ENCODE peak calls at places on chromosomes 4 and X, in nine cellular contexts. A is ovary, N is cardiac muscle cell, I is GM12865, X is omental fat pad, B is AG04450, E is GM23338, U is MM.1S, M is lower lobe of right lung. L is an unnamed sample.

GRCh38 chr4:2630556-2631273 is 94.3 kb downstream of the FAM193A start:
- DNase-seq in E (peak; percentile 35), X (no peak), A (no peak), U (no peak), M (peak; percentile 24), I (peak; percentile 16), B (no peak), N (no peak), L (no peak)

GRCh38 chr4:149549911-149550310 is 265.7 kb downstream of the IQCM start:
- DNase-seq in E (peak; percentile 67), B (no peak), I (no peak), U (no peak), A (no peak), M (no peak), N (peak; percentile 17), X (no peak), L (no peak)

GRCh38 chr4:24794916-24795665 is at the start of gene SOD3:
- DNase-seq in E (peak; percentile 91), A (peak; percentile 77), B (peak; percentile 74), N (peak; percentile 83), I (no peak), X (no peak), M (peak; percentile 85), U (no peak), L (no peak)

GRCh38 chrX:128634754-128635153 is 582.6 kb upstream of the ACTRT1 start:
- DNase-seq in B (no peak), N (no peak), A (no peak), X (no peak), M (no peak), E (no peak), U (no peak), I (no peak), L (no peak)

GRCh38 chrX:136768469-136769084 is 12.2 kb downstream of the ARHGEF6 start:
- DNase-seq in N (no peak), A (peak; percentile 44), U (no peak), M (peak; percentile 48), B (peak; percentile 30), I (peak; percentile 63), E (no peak), X (no peak), L (no peak)

GRCh38 chr4:187478292-187479205 is 517.0 kb upstream of the ZFP42 start:
- DNase-seq in A (no peak), M (no peak), I (no peak), B (peak; percentile 82), N (peak; percentile 14), U (no peak), E (no peak), X (no peak), L (no peak)

GRCh38 chr4:11471613-11472012 is 42.9 kb upstream of the HS3ST1 start:
- DNase-seq in E (no peak), U (peak; percentile 90), X (no peak), B (no peak), M (no peak), I (peak; percentile 71), N (no peak), A (no peak), L (no peak)

GRCh38 chrX:68147848-68148247 is 285.4 kb downstream of the OPHN1 start:
- DNase-seq in X (no peak), A (no peak), B (no peak), U (no peak), M (no peak), I (no peak), E (no peak), N (no peak), L (no peak)

GRCh38 chrX:53479295-53479694 is 45.1 kb upstream of the HSD17B10 start:
- DNase-seq in X (no peak), I (peak; percentile 4), B (no peak), A (no peak), N (no peak), U (no peak), E (peak; percentile 63), M (no peak), L (no peak)

GRCh38 chr4:46211406-46211805 is 87.6 kb upstream of the GABRG1 start:
- DNase-seq in X (no peak), I (no peak), M (no peak), U (no peak), B (no peak), A (no peak), E (no peak), N (no peak), L (no peak)

GRCh38 chr4:41256740-41257256 is at the start of gene UCHL1:
- DNase-seq in M (no peak), A (peak; percentile 76), I (peak; percentile 93), E (peak; percentile 98), U (peak; percentile 91), N (peak; percentile 80), B (peak; percentile 91), X (no peak), L (peak; percentile 63)

GRCh38 chrX:28189011-28189410 is 207.8 kb upstream of the DCAF8L1 start:
- DNase-seq in I (no peak), M (no peak), N (no peak), E (no peak), B (peak; percentile 47), X (no peak), A (no peak), U (no peak), L (no peak)

GRCh38 chr4:184883024-184883423 is 57.3 kb upstream of the ACSL1 start:
- DNase-seq in N (no peak), M (no peak), B (no peak), X (no peak), U (no peak), A (no peak), I (no peak), E (no peak), L (no peak)

GRCh38 chrX:105973387-105973739 is 65.2 kb downstream of the SERPINA7 start:
- DNase-seq in U (no peak), E (peak; percentile 0), A (no peak), B (no peak), N (no peak), I (no peak), X (no peak), M (no peak), L (no peak)

GRCh38 chrX:44431206-44431605 is 87.7 kb upstream of the EFHC2 start:
- DNase-seq in N (no peak), B (no peak), E (no peak), X (no peak), M (no peak), U (no peak), A (no peak), I (no peak), L (no peak)

GRCh38 chrX:150465326-150465725 is 102.2 kb downstream of the MAMLD1 start:
- DNase-seq in A (no peak), N (no peak), B (no peak), M (no peak), I (no peak), U (no peak), E (no peak), X (no peak), L (no peak)

GRCh38 chr4:5003372-5003857 is 15.8 kb downstream of the CYTL1 start:
- DNase-seq in N (no peak), E (no peak), U (no peak), I (no peak), A (no peak), X (no peak), M (no peak), B (no peak), L (no peak)

GRCh38 chr4:176150283-176150682 is 45.1 kb downstream of the SPATA4 start:
- DNase-seq in I (peak; percentile 18), B (no peak), E (peak; percentile 13), N (peak; percentile 45), X (no peak), A (no peak), U (peak; percentile 27), M (no peak), L (no peak)

GRCh38 chr4:84615355-84615754 is 32.4 kb downstream of the CDS1 start:
- DNase-seq in E (peak; percentile 36), B (no peak), I (no peak), M (no peak), A (no peak), X (no peak), U (no peak), N (no peak), L (no peak)

GRCh38 chr4:131644619-131645018 is 1504.5 kb upstream of the PCDH10 start:
- DNase-seq in B (no peak), X (no peak), E (peak; percentile 79), M (no peak), A (no peak), I (peak; percentile 7), N (peak; percentile 29), U (no peak), L (no peak)

GRCh38 chr4:56892686-56893085 is 15.0 kb upstream of the REST start:
- DNase-seq in N (no peak), X (no peak), U (no peak), E (no peak), A (no peak), B (no peak), M (no peak), I (no peak), L (no peak)
- TF ChIP-seq CTCF in N (no peak), X (no peak), U (no peak), E (no peak), A (no peak), B (no peak), M (no peak), I (no peak), L (no peak)

GRCh38 chr4:119490335-119490734 is 138.3 kb downstream of the PDE5A start:
- DNase-seq in N (peak; percentile 27), A (no peak), X (no peak), B (no peak), U (no peak), I (peak; percentile 27), E (peak; percentile 68), M (no peak), L (no peak)
- TF ChIP-seq CTCF in N (peak; percentile 24), A (no peak), X (no peak), B (peak; percentile 45), U (peak; percentile 15), I (peak; percentile 18), E (peak; percentile 43), M (no peak), L (no peak)

GRCh38 chr4:47731182-47731581 is 106.7 kb downstream of the CORIN start:
- DNase-seq in X (no peak), U (no peak), A (no peak), I (no peak), N (no peak), B (no peak), E (no peak), M (no peak), L (no peak)

GRCh38 chr4:47733506-47733905 is 104.4 kb downstream of the CORIN start:
- DNase-seq in E (no peak), M (no peak), B (no peak), U (no peak), X (no peak), N (no peak), A (no peak), I (no peak), L (no peak)

GRCh38 chr4:47729086-47729763 is 108.6 kb downstream of the CORIN start:
- DNase-seq in N (no peak), X (no peak), U (no peak), E (no peak), A (no peak), I (no peak), M (no peak), B (no peak), L (no peak)
- TF ChIP-seq CTCF in N (no peak), X (no peak), U (no peak), E (no peak), A (no peak), I (no peak), M (no peak), B (no peak), L (no peak)

DNA sequence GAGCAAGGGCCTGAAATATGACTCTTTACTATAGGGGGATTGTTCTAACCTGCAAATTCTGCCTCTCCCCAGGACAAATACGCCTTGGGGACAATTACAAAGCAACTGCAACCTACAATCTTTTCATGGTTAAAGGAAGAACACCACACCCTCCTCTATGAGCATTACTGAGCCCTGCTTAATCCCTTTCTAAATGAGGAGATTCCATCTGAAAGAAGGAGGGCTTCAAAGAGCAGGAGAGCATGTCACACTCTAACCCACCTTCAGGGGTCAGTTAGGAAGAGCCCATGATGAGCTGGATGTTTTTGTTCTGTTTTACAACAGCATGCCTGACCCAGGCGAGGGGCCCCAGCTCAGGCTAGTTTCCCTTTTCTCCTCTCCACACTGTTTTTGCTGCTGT is 134.0 kb upstream of the ANXA3 start:
- DNase-seq in E (peak; percentile 41), I (no peak), U (no peak), B (no peak), A (no peak), N (no peak), M (no peak), X (no peak), L (no peak)
- TF ChIP-seq CTCF in E (no peak), I (no peak), U (no peak), B (no peak), A (no peak), N (no peak), M (no peak), X (no peak), L (no peak)

L was measured in mesothelial cell of epicardium.